ENCODE peak calls at places on chromosomes 5 and 9, in six cellular contexts. S, P, E, D, L and C are unnamed samples.

GRCh38 chr5:164663223-164663989 is 1158.0 kb downstream of the MAT2B start:
- DNase-seq in S (no peak), P (no peak), E (no peak), D (no peak), L (no peak), C (no peak)

GRCh38 chr9:20593551-20593950 is 28.7 kb downstream of the MLLT3 start:
- DNase-seq in S (no peak), P (no peak), E (no peak), D (no peak), L (no peak), C (no peak)

GRCh38 chr5:14715481-14715880 is 51.0 kb downstream of the OTULIN start:
- DNase-seq in S (no peak), P (no peak), E (no peak), D (no peak), L (no peak), C (no peak)

GRCh38 chr5:150441813-150442698 is 7.5 kb downstream of the RPS14 start:
- DNase-seq in S (no peak), P (no peak), E (no peak), D (no peak), L (no peak), C (no peak)

GRCh38 chr9:109117856-109118801 is 1.6 kb downstream of the TMEM245 start:
- DNase-seq in S (no peak), P (no peak), E (no peak), D (peak; percentile 73), L (peak; percentile 59), C (no peak)

GRCh38 chr5:78718827-78719226 is 70.3 kb upstream of the LHFPL2 start:
- DNase-seq in S (no peak), P (no peak), E (no peak), D (no peak), L (no peak), C (no peak)

GRCh38 chr9:120713257-120714087 is 798 bp downstream of the MEGF9 start:
- DNase-seq in S (peak; percentile 14), P (no peak), E (no peak), D (no peak), L (no peak), C (no peak)

GRCh38 chr9:135093911-135094584 is 6.6 kb downstream of the OLFM1 start:
- DNase-seq in S (no peak), P (no peak), E (no peak), D (no peak), L (no peak), C (no peak)

GRCh38 chr5:168400429-168401220 is 85.6 kb upstream of the RARS1 start:
- DNase-seq in S (no peak), P (no peak), E (no peak), D (no peak), L (no peak), C (no peak)

GRCh38 chr5:126805108-126805507 is 28.2 kb downstream of the LMNB1 start:
- DNase-seq in S (no peak), P (no peak), E (no peak), D (no peak), L (no peak), C (no peak)

GRCh38 chr5:59042683-59043082 is 459.8 kb downstream of the RAB3C start:
- DNase-seq in S (no peak), P (no peak), E (no peak), D (no peak), L (no peak), C (no peak)

GRCh38 chr9:2109066-2109650 is 94.0 kb downstream of the SMARCA2 start:
- DNase-seq in S (no peak), P (no peak), E (no peak), D (no peak), L (no peak), C (no peak)

GRCh38 chr5:111859031-111859430 is 102.0 kb upstream of the NREP start:
- DNase-seq in S (no peak), P (no peak), E (no peak), D (no peak), L (no peak), C (no peak)

GRCh38 chr9:33139421-33140228 is 27.5 kb downstream of the B4GALT1 start:
- DNase-seq in S (no peak), P (no peak), E (no peak), D (peak; percentile 68), L (peak; percentile 84), C (peak; percentile 28)

GRCh38 chr5:55324815-55325418 is 17.1 kb downstream of the MTREX start:
- DNase-seq in S (no peak), P (peak; percentile 53), E (no peak), D (peak; percentile 37), L (no peak), C (no peak)

GRCh38 chr5:169703803-169704202 is 66.7 kb downstream of the DOCK2 start:
- DNase-seq in S (no peak), P (no peak), E (no peak), D (no peak), L (no peak), C (no peak)

GRCh38 chr5:134132372-134133212 is 18.1 kb downstream of the TCF7 start:
- DNase-seq in S (no peak), P (peak; percentile 96), E (no peak), D (no peak), L (peak; percentile 11), C (no peak)

GRCh38 chr5:91049800-91050199 is 333.3 kb downstream of the ARRDC3 start:
- DNase-seq in S (no peak), P (no peak), E (no peak), D (no peak), L (peak; percentile 28), C (no peak)

GRCh38 chr9:87515086-87515485 is 17.4 kb downstream of the DAPK1 start:
- DNase-seq in S (no peak), P (no peak), E (no peak), D (peak; percentile 40), L (no peak), C (no peak)

GRCh38 chr5:1948663-1949191 is 66.0 kb upstream of the IRX4 start:
- DNase-seq in S (no peak), P (no peak), E (no peak), D (no peak), L (no peak), C (no peak)

GRCh38 chr5:131263648-131264452 is at the start of gene CDC42SE2:
- DNase-seq in S (peak; percentile 72), P (peak; percentile 95), E (peak; percentile 88), D (peak; percentile 96), L (peak; percentile 74), C (peak; percentile 73)

GRCh38 chr9:28293691-28294090 is 720.4 kb upstream of the C9orf72 start:
- DNase-seq in S (no peak), P (no peak), E (no peak), D (no peak), L (no peak), C (no peak)
- TF ChIP-seq CTCF in S (no peak), P (no peak), E (no peak), D (no peak), L (no peak), C (no peak)

DNA sequence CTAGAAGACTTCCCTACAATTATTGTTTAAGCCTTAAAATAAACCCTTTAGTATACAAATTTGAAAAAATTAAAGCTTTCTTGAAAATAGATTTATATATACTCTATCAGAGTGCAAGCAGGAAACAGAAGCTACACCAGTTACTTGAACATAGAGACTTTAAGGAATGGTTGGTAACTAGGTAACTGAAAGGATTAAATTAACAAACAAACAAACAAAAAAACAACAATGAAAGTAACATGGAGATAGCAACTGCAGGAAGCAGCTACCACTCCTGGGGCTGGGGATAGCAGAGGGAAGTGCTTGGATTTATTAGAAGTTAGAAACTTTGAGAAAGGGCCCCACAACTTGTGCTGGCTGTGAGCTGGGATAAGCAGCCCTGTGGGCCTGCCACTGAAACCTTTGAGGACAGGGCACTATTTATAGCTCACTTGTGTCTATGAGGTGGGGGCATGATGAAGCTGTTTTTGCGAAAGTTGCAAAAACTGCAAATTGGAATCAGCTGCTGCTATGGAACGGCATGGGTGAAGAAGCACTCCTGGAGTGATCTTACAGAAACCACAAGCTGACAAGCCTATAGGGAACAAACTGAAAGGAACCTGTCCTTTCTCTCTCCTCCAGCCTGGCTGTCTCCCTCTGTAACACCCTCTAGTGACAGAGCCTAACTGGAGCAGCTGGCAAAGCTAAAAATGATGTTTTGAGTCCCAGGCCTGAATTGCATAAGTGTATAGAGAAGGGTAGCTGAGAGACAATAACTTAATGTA is 91.3 kb upstream of the RANBP6 start:
- DNase-seq in S (no peak), P (peak; percentile 63), E (no peak), D (peak; percentile 38), L (no peak), C (no peak)
- TF ChIP-seq CTCF in S (peak; percentile 46), P (peak; percentile 44), E (peak; percentile 34), D (peak; percentile 38), L (peak; percentile 12), C (no peak)

GRCh38 chr9:83987402-83987791 is 6.8 kb downstream of the RMI1 start:
- DNase-seq in S (no peak), P (no peak), E (no peak), D (no peak), L (no peak), C (no peak)

GRCh38 chr9:83992901-83993300 is 12.3 kb downstream of the RMI1 start:
- DNase-seq in S (no peak), P (no peak), E (no peak), D (no peak), L (no peak), C (no peak)

GRCh38 chr9:83992407-83992806 is 11.8 kb downstream of the RMI1 start:
- DNase-seq in S (no peak), P (no peak), E (no peak), D (peak; percentile 36), L (no peak), C (no peak)

GRCh38 chr9:83988411-83988810 is 7.8 kb downstream of the RMI1 start:
- DNase-seq in S (no peak), P (no peak), E (no peak), D (no peak), L (no peak), C (no peak)

DNA sequence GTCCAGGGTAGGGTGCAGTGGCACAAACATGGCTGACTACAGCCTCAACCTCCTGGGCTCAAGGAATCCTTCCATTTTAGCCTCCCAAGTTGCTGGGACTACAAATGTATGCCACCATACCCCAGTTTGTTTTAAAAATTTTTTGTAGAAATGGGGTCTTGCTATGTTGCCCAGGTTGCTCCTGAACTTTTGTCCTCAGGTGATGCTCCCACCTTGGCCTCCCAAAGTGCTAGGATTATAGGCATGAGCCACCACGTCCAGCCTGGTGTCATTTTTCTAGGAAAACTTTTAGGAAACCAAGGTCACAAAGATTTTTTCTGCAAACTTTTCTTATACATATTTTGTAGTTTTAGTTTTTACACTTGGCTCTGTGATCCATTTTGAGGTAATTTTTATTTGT is 10.8 kb downstream of the RMI1 start:
- DNase-seq in S (no peak), P (no peak), E (no peak), D (no peak), L (no peak), C (no peak)
- TF ChIP-seq CTCF in S (no peak), P (no peak), E (no peak), D (no peak), L (no peak), C (no peak)

GRCh38 chr9:15306068-15306756 is 804 bp downstream of the TTC39B start:
- DNase-seq in S (peak; percentile 8), P (no peak), E (peak; percentile 74), D (peak; percentile 84), L (peak; percentile 70), C (peak; percentile 62)

GRCh38 chr9:15306757-15307522 is at the start of gene TTC39B:
- DNase-seq in S (peak; percentile 90), P (peak; percentile 85), E (peak; percentile 90), D (peak; percentile 97), L (peak; percentile 94), C (peak; percentile 78)

GRCh38 chr9:15304620-15305019 is 2.4 kb downstream of the TTC39B start:
- DNase-seq in S (no peak), P (peak; percentile 49), E (no peak), D (no peak), L (no peak), C (peak; percentile 58)

GRCh38 chr9:15308511-15308910 is 1.5 kb upstream of the TTC39B start:
- DNase-seq in S (no peak), P (no peak), E (no peak), D (no peak), L (no peak), C (no peak)

GRCh38 chr9:15307523-15307841 is 466 bp upstream of the TTC39B start:
- DNase-seq in S (no peak), P (no peak), E (no peak), D (no peak), L (no peak), C (no peak)
- TF ChIP-seq CTCF in S (no peak), P (no peak), E (no peak), D (no peak), L (no peak), C (no peak)